ENCODE peak calls at places on chromosomes 4 and X, in six cellular contexts. L is gastrocnemius medialis, P is tibial nerve, H is stomach, M is coronary artery, V is heart right ventricle. Z is an unnamed sample.

GRCh38 chr4:14218641-14219040 is 591.1 kb upstream of the BOD1L1 start:
- DNase-seq in L (no peak), P (no peak), H (no peak), M (no peak), V (peak), Z (peak)

GRCh38 chr4:114399085-114399484 is 199.5 kb upstream of the UGT8 start:
- DNase-seq in L (no peak), P (no peak), H (no peak), M (no peak), V (no peak), Z (no peak)

GRCh38 chrX:72498782-72499181 is 73.9 kb downstream of the HDAC8 start:
- DNase-seq in L (no peak), P (no peak), H (no peak), M (no peak), V (no peak), Z (no peak)

GRCh38 chr4:68724426-68724825 is 54.0 kb upstream of the UGT2B15 start:
- DNase-seq in L (no peak), P (no peak), H (no peak), M (no peak), V (no peak), Z (no peak)

GRCh38 chr4:3827616-3828492 is 61.7 kb downstream of the ADRA2C start:
- DNase-seq in L (no peak), P (peak), H (peak), M (peak), V (peak), Z (peak)

GRCh38 chr4:26753187-26753586 is 107.5 kb upstream of the STIM2 start:
- DNase-seq in L (no peak), P (no peak), H (no peak), M (no peak), V (no peak), Z (no peak)

GRCh38 chr4:54942735-54943134 is 182.7 kb downstream of the KDR start:
- DNase-seq in L (no peak), P (no peak), H (no peak), M (no peak), V (no peak), Z (no peak)

GRCh38 chr4:82423245-82424054 is 6.8 kb downstream of the HNRNPDL start:
- DNase-seq in L (no peak), P (no peak), H (no peak), M (no peak), V (no peak), Z (no peak)

GRCh38 chr4:110515676-110516075 is 39.7 kb downstream of the ENPEP start:
- DNase-seq in L (no peak), P (no peak), H (no peak), M (no peak), V (no peak), Z (no peak)

GRCh38 chr4:2290974-2291704 is 29.2 kb upstream of the MXD4 start:
- DNase-seq in L (peak), P (no peak), H (peak), M (no peak), V (no peak), Z (no peak)

GRCh38 chrX:66002832-66003680 is 36.8 kb downstream of the VSIG4 start:
- DNase-seq in L (no peak), P (no peak), H (no peak), M (no peak), V (no peak), Z (no peak)

GRCh38 chr4:24104173-24104572 is 214.3 kb upstream of the PPARGC1A start:
- DNase-seq in L (no peak), P (no peak), H (no peak), M (no peak), V (no peak), Z (no peak)

GRCh38 chr4:150280081-150280950 is 202.1 kb downstream of the DCLK2 start:
- DNase-seq in L (no peak), P (no peak), H (no peak), M (no peak), V (no peak), Z (no peak)

GRCh38 chr4:172983014-172983413 is 185.6 kb upstream of the GALNT7 start:
- DNase-seq in L (no peak), P (no peak), H (no peak), M (no peak), V (no peak), Z (no peak)

GRCh38 chr4:29081230-29081955 is 1638.8 kb upstream of the PCDH7 start:
- DNase-seq in L (no peak), P (no peak), H (no peak), M (no peak), V (no peak), Z (no peak)

GRCh38 chr4:124433500-124433899 is 279.0 kb downstream of the ANKRD50 start:
- DNase-seq in L (no peak), P (no peak), H (no peak), M (no peak), V (no peak), Z (no peak)

DNA sequence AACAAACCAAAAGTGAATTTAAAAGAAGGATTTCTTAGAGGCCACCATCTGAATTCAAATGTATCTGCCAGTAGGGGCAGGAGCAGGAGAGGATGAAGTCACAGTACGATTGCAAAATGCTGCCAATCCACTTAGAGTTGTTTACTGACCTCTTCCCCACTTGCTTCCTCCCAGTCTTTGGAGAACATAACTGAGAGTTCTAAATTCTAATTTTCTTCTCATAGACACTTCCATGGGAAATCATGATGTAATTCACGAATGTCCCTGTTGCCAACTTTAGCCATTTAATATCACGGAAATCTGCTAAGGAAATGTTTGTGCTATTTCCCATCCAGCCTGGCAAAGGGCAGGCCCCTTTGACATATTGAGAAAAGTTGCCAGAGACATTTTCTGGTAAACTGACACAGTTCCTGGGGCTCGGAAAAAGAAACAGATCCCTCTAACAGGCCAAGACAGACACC is 33.6 kb upstream of the NOCT start:
- DNase-seq in L (peak), P (peak), H (no peak), M (no peak), V (peak), Z (no peak)
- TF ChIP-seq CTCF in L (peak), P (peak), H (no peak), M (no peak), V (peak), Z (no peak)

GRCh38 chr4:121221201-121221600 is 57.1 kb upstream of the TNIP3 start:
- DNase-seq in L (no peak), P (no peak), H (no peak), M (no peak), V (no peak), Z (no peak)
- H3K4me3 ChIP-seq in L (no peak), P (no peak), H (no peak), M (no peak), V (no peak), Z (no peak)

GRCh38 chr4:163611172-163611571 is 116.7 kb downstream of the TMA16 start:
- DNase-seq in L (no peak), P (no peak), H (no peak), M (no peak), V (no peak), Z (no peak)
- H3K27ac ChIP-seq in L (no peak), P (peak), H (no peak), M (peak), V (no peak), Z (no peak)

DNA sequence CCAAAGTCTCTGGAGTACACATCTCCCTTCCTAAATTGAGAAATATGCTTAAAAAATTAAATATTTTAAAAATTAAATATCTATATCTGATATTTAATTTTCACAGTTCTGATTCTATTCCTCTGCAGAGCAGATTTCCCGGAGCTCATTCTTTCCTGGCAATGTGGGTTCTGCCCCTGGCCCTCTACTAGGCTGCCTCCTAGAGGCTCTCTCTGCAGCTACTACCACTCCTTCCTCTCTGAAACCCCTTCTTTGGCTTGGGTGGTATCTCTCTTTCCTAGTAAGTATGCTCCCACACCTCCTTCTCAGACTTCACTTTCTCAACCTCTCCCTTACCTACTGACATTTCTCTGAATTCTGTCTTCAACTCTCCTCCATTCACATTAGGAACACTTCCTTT is 45.3 kb downstream of the RPGR start:
- DNase-seq in L (no peak), P (no peak), H (no peak), M (no peak), V (peak), Z (no peak)
- TF ChIP-seq CTCF in L (no peak), P (peak), H (no peak), M (no peak), V (peak), Z (no peak)

DNA sequence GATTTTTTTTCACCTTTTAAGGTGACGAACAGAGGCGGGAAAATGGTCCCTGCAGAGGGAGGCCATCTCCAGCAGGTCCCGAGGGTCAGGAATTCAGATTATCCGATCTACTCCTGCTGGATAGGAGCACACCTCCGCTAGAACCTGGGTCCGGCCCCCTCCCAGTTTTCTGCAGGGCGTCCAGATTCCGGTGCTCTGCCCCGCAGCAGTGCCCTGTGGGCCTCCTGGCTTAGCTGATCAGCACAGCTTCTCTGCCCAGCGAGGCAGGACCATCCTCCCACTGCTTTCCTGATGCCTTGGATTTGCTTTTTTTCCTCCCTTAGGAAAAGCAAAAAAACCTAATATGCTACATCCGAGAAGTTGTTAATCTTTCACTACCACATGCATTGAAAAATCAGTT is 2.3 kb downstream of the TBL1X start:
- DNase-seq in L (no peak), P (no peak), H (no peak), M (no peak), V (no peak), Z (no peak)
- H3K4me3 ChIP-seq in L (no peak), P (no peak), H (peak), M (peak), V (no peak), Z (no peak)

DNA sequence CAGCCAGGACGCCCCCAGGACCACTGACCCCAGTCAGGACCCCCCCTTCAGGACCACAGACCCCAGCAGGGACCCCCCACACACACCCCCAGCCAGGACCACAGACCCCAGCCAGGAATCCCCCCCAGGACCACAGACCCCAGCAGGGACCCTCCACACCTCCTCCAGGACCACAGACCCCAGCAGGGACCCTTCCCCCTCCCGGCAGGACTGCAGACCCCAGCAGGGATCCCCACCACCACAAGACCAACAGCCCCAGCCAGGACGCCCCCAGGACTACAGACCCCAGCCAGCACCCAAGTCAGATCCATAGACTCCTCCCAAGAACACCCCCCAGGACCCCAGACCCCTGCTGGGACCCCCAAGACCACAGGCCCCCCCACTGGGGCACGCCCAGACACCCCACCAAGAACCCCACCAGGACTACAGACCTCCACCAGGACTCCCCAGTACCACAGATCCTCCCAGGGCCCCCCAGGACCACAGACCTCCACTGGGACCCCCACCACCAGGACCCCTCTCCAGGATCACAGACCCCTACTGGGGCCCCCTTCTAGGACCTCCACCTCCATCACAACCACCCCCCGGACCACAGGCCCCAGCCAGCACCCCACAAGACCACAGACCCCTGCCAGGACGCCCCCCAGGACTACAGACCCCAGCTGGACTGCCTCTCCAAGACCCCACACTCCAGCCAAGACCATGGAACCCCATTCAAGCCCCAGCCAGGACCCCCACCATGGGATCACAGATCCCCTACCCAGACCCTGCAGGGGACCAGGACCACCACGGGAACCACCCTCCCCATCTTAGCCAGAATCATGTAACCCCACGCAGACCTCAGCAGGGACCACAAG is 698 bp upstream of the DHRSX start:
- DNase-seq in L (no peak), P (no peak), H (peak), M (peak), V (no peak), Z (no peak)
- H3K27ac ChIP-seq in L (peak), P (peak), H (peak), M (peak), V (no peak), Z (no peak)

GRCh38 chrX:22278375-22278774 is 5.7 kb downstream of the CBLL2 start:
- DNase-seq in L (no peak), P (no peak), H (no peak), M (no peak), V (no peak), Z (no peak)
- TF ChIP-seq CTCF in L (no peak), P (no peak), H (no peak), M (no peak), V (no peak), Z (no peak)

DNA sequence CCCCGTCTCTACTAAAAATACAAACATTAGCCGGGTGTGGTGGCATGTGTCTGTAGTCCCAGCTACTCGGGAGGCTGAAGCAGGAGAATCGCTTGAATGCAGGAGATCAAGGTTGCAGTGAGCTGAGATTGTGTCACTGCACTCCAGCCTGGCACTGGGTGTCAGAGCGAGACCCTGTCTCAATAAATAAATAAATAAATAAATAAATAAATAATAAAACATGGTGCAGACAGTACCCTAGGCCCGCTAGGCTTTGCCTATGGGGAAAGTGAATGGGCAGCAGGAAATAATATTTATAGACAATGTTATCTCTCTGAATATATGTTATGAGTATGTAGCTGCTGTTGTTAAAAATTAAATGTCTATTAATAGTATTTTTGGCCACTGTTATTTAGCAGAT is 130.4 kb downstream of the LARP7 start:
- DNase-seq in L (no peak), P (no peak), H (no peak), M (no peak), V (no peak), Z (no peak)
- H3K4me3 ChIP-seq in L (no peak), P (no peak), H (no peak), M (no peak), V (no peak), Z (no peak)

DNA sequence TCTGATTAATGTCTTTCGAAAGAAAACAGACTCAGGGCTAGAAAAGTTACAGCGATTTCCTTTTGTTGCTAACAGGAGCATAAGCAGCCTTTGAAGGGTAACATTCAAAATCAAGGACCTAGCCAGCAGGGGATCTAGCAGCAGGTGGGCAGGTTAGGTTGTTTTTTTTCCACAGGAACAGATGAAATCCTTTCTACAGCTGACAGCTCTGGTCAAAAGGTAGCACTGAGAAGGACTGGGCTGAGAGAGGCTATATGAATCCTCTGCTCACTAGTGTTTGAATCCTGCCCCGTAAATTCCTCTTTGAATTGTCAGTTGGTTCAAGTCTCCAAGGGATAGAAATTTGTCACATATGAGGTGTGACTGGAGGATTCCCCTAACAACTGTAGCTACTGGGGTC is 188.2 kb downstream of the SH2D1A start:
- DNase-seq in L (no peak), P (no peak), H (no peak), M (no peak), V (no peak), Z (no peak)
- H3K27ac ChIP-seq in L (no peak), P (no peak), H (no peak), M (no peak), V (no peak), Z (no peak)

Z was measured in dorsolateral prefrontal cortex.